ENCODE peak calls at places on chromosomes 7 and 10, in five cellular contexts. Q, P, U, I and T are unnamed samples.

GRCh38 chr7:6248581-6248980 is 23.8 kb downstream of the CYTH3 start:
- DNase-seq in P (no peak), Q (no peak), U (no peak), I (no peak), T (no peak)

GRCh38 chr10:48605786-48606529 is 1.1 kb upstream of the ARHGAP22 start:
- DNase-seq in U (no peak), I (no peak), Q (no peak), P (no peak), T (no peak)

GRCh38 chr10:49228677-49229076 is 40.5 kb upstream of the TMEM273 start:
- DNase-seq in Q (no peak), I (no peak), P (no peak), U (no peak), T (no peak)

GRCh38 chr10:99276848-99277486 is 41.3 kb upstream of the HPSE2 start:
- DNase-seq in U (peak; percentile 32), I (no peak), Q (no peak), P (no peak), T (no peak)

GRCh38 chr7:137754076-137754851 is 92.5 kb downstream of the DGKI start:
- DNase-seq in I (no peak), Q (peak; percentile 76), P (no peak), U (no peak), T (no peak)

GRCh38 chr10:91210435-91210834 is 10.0 kb upstream of the PCGF5 start:
- DNase-seq in Q (peak; percentile 95), P (no peak), U (no peak), I (peak; percentile 75), T (no peak)

GRCh38 chr7:116395125-116395791 is 104.3 kb upstream of the CAV2 start:
- DNase-seq in U (no peak), Q (no peak), I (no peak), P (peak; percentile 75), T (no peak)

GRCh38 chr10:5900247-5900646 is 10.2 kb downstream of the FBH1 start:
- DNase-seq in I (no peak), Q (no peak), P (no peak), U (no peak), T (no peak)

GRCh38 chr10:3151889-3152565 is 20.6 kb downstream of the PITRM1 start:
- DNase-seq in U (no peak), P (no peak), I (no peak), Q (no peak), T (no peak)

GRCh38 chr7:34143397-34143796 is 238.1 kb downstream of the BMPER start:
- DNase-seq in U (no peak), Q (no peak), P (peak; percentile 67), I (no peak), T (no peak)

GRCh38 chr7:55247466-55247865 is 117.7 kb upstream of the LANCL2 start:
- DNase-seq in U (no peak), P (no peak), I (no peak), Q (no peak), T (no peak)

GRCh38 chr10:100715445-100716385 is 29.7 kb upstream of the PAX2 start:
- DNase-seq in P (no peak), Q (no peak), U (no peak), I (no peak), T (no peak)

GRCh38 chr7:74044366-74045350 is 16.7 kb downstream of the ELN start:
- DNase-seq in P (no peak), Q (no peak), U (no peak), I (peak; percentile 41), T (no peak)

GRCh38 chr7:116802784-116803183 is 59.6 kb upstream of the CAPZA2 start:
- DNase-seq in U (peak; percentile 14), Q (peak; percentile 61), I (no peak), P (no peak), T (no peak)

GRCh38 chr10:93115661-93116383 is 42.1 kb downstream of the CYP26A1 start:
- DNase-seq in U (peak; percentile 40), I (peak; percentile 60), P (no peak), Q (no peak), T (peak; percentile 68)

GRCh38 chr7:158325530-158326381 is 261.9 kb downstream of the PTPRN2 start:
- DNase-seq in Q (peak; percentile 89), P (no peak), U (peak; percentile 92), I (no peak), T (peak; percentile 98)

GRCh38 chr10:34905200-34905927 is 90.3 kb upstream of the PARD3 start:
- DNase-seq in U (no peak), P (no peak), I (no peak), Q (no peak), T (no peak)

GRCh38 chr10:35924726-35925125 is 282.6 kb upstream of the FZD8 start:
- DNase-seq in U (no peak), P (no peak), Q (no peak), I (no peak), T (no peak)

GRCh38 chr10:26755443-26755903 is 58.0 kb downstream of the PDSS1 start:
- DNase-seq in Q (no peak), U (no peak), I (no peak), P (no peak), T (no peak)

GRCh38 chr7:1219516-1219915 is 13.2 kb upstream of the UNCX start:
- DNase-seq in I (no peak), P (no peak), Q (no peak), U (no peak), T (no peak)

GRCh38 chr10:34351161-34351560 is 463.9 kb downstream of the PARD3 start:
- DNase-seq in I (no peak), U (no peak), Q (no peak), P (no peak), T (no peak)

GRCh38 chr7:81503321-81503720 is 266.5 kb downstream of the HGF start:
- DNase-seq in Q (no peak), U (no peak), P (no peak), I (no peak), T (no peak)

GRCh38 chr7:8423057-8423456 is 10.4 kb upstream of the NXPH1 start:
- DNase-seq in Q (no peak), U (no peak), P (no peak), I (no peak), T (no peak)

GRCh38 chr10:78903351-78903940 is 165.3 kb upstream of the ZMIZ1 start:
- DNase-seq in I (no peak), Q (no peak), P (no peak), U (no peak), T (no peak)

GRCh38 chr7:11540271-11540761 is 291.7 kb downstream of the THSD7A start:
- DNase-seq in Q (no peak), U (no peak), I (no peak), P (no peak), T (no peak)

GRCh38 chr10:77240042-77240619 is 397.5 kb downstream of the KCNMA1 start:
- DNase-seq in I (no peak), P (no peak), U (no peak), Q (peak; percentile 9), T (no peak)

GRCh38 chr10:11878776-11879175 is 55.6 kb downstream of the PROSER2 start:
- DNase-seq in P (no peak), Q (no peak), I (no peak), U (no peak), T (no peak)

GRCh38 chr7:12715372-12716133 is 28.1 kb downstream of the ARL4A start:
- DNase-seq in P (peak; percentile 39), U (peak; percentile 64), I (peak; percentile 84), Q (no peak), T (peak; percentile 97)

GRCh38 chr7:144594580-144594979 is 191.1 kb upstream of the NOBOX start:
- DNase-seq in P (no peak), Q (no peak), U (no peak), I (no peak), T (no peak)

GRCh38 chr7:2144926-2145325 is 87.8 kb downstream of the MAD1L1 start:
- DNase-seq in I (no peak), Q (no peak), U (no peak), P (no peak), T (no peak)

GRCh38 chr7:12212051-12212485 is 974 bp downstream of the TMEM106B start:
- DNase-seq in U (no peak), Q (peak; percentile 73), P (no peak), I (no peak), T (no peak)

GRCh38 chr7:2688409-2689342 is 674 bp downstream of the AMZ1 start:
- DNase-seq in P (no peak), Q (no peak), I (no peak), U (no peak), T (no peak)

GRCh38 chr10:111473361-111473760 is 396.5 kb downstream of the ADRA2A start:
- DNase-seq in P (no peak), U (no peak), I (no peak), Q (no peak), T (no peak)

GRCh38 chr7:12839508-12840153 is 152.2 kb downstream of the ARL4A start:
- DNase-seq in Q (no peak), P (no peak), U (peak; percentile 20), I (no peak), T (peak; percentile 66)

GRCh38 chr7:138338361-138338760 is 121.7 kb upstream of the TRIM24 start:
- DNase-seq in I (no peak), Q (peak; percentile 94), P (no peak), U (no peak), T (no peak)

GRCh38 chr7:25926009-25926408 is 226.0 kb upstream of the NFE2L3 start:
- DNase-seq in Q (no peak), P (no peak), I (no peak), U (no peak), T (no peak)